ENCODE peak calls at places on chromosome 13, in seven cellular contexts. P is IMR-90, Z is keratinocyte, H is neuronal stem cell, U is MM.1S, A is fibroblast of lung, V is GM23338. M is an unnamed sample.

GRCh38 chr13:49810825-49811526 is 18.5 kb upstream of the KPNA3 start:
- DNase-seq in P (peak; percentile 83), Z (no peak), V (no peak), H (no peak), A (peak; percentile 55), U (no peak), M (peak; percentile 74)

GRCh38 chr13:91115776-91116175 is 231.7 kb upstream of the MIR17HG start:
- DNase-seq in H (no peak), A (no peak), V (no peak), Z (no peak), U (no peak), P (no peak), M (no peak)

GRCh38 chr13:104937881-104938280 is 1597.6 kb downstream of the EFNB2 start:
- DNase-seq in P (no peak), U (no peak), Z (no peak), A (no peak), V (no peak), H (no peak), M (no peak)

GRCh38 chr13:111860161-111860560 is 206.8 kb upstream of the SOX1 start:
- DNase-seq in A (no peak), Z (no peak), V (no peak), P (no peak), H (no peak), U (no peak), M (no peak)

GRCh38 chr13:67416047-67416925 is 186.2 kb upstream of the PCDH9 start:
- DNase-seq in U (no peak), Z (no peak), P (peak; percentile 29), A (peak; percentile 38), V (peak; percentile 82), H (peak; percentile 6), M (peak; percentile 24)

GRCh38 chr13:26923824-26924605 is 163.4 kb upstream of the GPR12 start:
- DNase-seq in A (peak; percentile 83), H (no peak), P (peak; percentile 34), Z (no peak), U (no peak), V (no peak), M (peak; percentile 38)

GRCh38 chr13:107099661-107100060 is 531.7 kb upstream of the ARGLU1 start:
- DNase-seq in Z (no peak), A (peak; percentile 53), H (no peak), V (no peak), P (peak; percentile 93), U (no peak), M (peak; percentile 82)

GRCh38 chr13:110431425-110431824 is 124.3 kb downstream of the COL4A2 start:
- DNase-seq in V (no peak), A (no peak), Z (no peak), U (no peak), P (no peak), H (no peak), M (no peak)

GRCh38 chr13:19670147-19670546 is 36.7 kb downstream of the MPHOSPH8 start:
- DNase-seq in H (no peak), U (no peak), P (no peak), V (no peak), A (no peak), Z (no peak), M (no peak)

GRCh38 chr13:111658150-111659100 is 338.0 kb downstream of the TEX29 start:
- DNase-seq in U (no peak), A (no peak), H (peak; percentile 76), V (peak; percentile 73), P (no peak), Z (no peak), M (no peak)

GRCh38 chr13:34462843-34463242 is 479.2 kb upstream of the NBEA start:
- DNase-seq in Z (peak; percentile 53), V (no peak), H (no peak), A (peak; percentile 71), P (peak; percentile 22), U (no peak), M (peak; percentile 82)

GRCh38 chr13:103531278-103531677 is 465.1 kb upstream of the SLC10A2 start:
- DNase-seq in V (no peak), U (no peak), P (no peak), H (no peak), Z (no peak), A (no peak), M (no peak)

GRCh38 chr13:90445179-90445578 is 902.3 kb upstream of the MIR17HG start:
- DNase-seq in P (peak; percentile 90), Z (peak; percentile 74), H (peak; percentile 15), V (peak; percentile 60), U (no peak), A (peak; percentile 85), M (peak; percentile 93)

GRCh38 chr13:75139291-75139690 is 342.7 kb downstream of the TBC1D4 start:
- DNase-seq in P (peak; percentile 26), H (no peak), V (no peak), A (peak; percentile 59), U (no peak), Z (no peak), M (peak; percentile 20)

GRCh38 chr13:97030705-97031452 is 36.6 kb upstream of the OXGR1 start:
- DNase-seq in V (peak; percentile 58), H (peak; percentile 8), P (peak; percentile 61), U (peak; percentile 35), A (peak; percentile 76), Z (no peak), M (peak; percentile 72)

GRCh38 chr13:68319384-68319783 is 1089.2 kb upstream of the PCDH9 start:
- DNase-seq in A (no peak), U (no peak), H (no peak), P (no peak), Z (no peak), V (no peak), M (no peak)

GRCh38 chr13:109729031-109729870 is 57.1 kb downstream of the IRS2 start:
- DNase-seq in V (no peak), Z (no peak), H (peak; percentile 53), A (no peak), P (no peak), U (no peak), M (peak; percentile 14)

DNA sequence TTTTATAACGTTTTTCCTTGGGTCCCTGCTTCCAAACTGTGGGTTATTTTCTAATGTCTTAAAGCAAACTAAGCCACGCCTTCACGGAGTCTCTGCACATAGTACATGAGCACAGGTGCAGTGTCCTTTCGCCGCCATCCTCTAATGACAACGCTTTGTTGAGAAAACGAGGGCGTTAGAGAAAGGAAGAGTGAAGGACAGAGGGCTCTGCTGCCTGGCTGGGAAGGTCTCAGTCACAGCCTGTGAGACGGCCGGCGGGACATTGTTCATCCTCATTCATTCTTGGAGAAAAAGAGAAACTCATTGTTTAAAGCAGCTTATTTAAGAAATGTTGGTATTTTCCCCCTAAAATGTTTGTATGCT is 9.5 kb downstream of the IL17D start:
- DNase-seq in U (peak; percentile 36), P (no peak), Z (no peak), A (no peak), V (peak; percentile 69), H (no peak), M (peak; percentile 52)
- H3K4me3 ChIP-seq in U (peak overlapping the region; percentile 43), P (no peak overlapping the region), Z (no peak overlapping the region), A (peak overlapping the region; percentile 35), V (peak overlapping the region; percentile 43), H (no peak overlapping the region), M (peak overlapping the region; percentile 69)

DNA sequence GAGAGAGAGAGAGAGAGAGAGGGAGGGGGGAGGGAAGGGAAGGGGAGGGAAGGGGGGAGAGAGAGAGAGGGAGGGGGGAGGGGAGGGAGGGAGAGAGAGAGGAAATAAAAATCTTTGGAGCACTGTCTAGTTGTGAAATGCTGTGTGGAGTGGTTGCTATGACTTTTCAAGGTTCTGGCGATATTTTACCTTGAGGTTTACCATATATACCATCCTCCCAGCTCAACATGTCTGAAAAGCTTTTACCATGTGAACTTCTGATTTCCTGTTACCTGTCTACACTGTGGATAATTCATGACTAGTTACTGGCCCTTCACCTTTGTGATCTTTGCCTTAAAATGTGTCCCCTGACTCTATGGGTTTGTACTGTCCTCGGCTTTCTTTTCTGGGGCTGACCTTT is 38.2 kb downstream of the SERP2 start:
- DNase-seq in A (no peak), V (no peak), P (no peak), U (no peak), Z (no peak), H (no peak), M (no peak)
- H3K4me2 ChIP-seq in A (no peak overlapping the region), V (no peak overlapping the region), P (no peak overlapping the region), U (no peak overlapping the region), Z (no peak overlapping the region), H (no peak overlapping the region), M (no peak overlapping the region)

GRCh38 chr13:39417643-39418042 is 185.3 kb downstream of the LHFPL6 start:
- DNase-seq in U (no peak), V (peak; percentile 52), A (peak; percentile 66), H (peak; percentile 49), P (peak; percentile 72), Z (no peak), M (peak; percentile 63)
- H3K4me3 ChIP-seq in U (no peak overlapping the region), V (peak overlapping the region; percentile 39), A (peak overlapping the region; percentile 5), H (no peak overlapping the region), P (peak overlapping the region; percentile 10), Z (no peak overlapping the region), M (peak overlapping the region; percentile 47)

DNA sequence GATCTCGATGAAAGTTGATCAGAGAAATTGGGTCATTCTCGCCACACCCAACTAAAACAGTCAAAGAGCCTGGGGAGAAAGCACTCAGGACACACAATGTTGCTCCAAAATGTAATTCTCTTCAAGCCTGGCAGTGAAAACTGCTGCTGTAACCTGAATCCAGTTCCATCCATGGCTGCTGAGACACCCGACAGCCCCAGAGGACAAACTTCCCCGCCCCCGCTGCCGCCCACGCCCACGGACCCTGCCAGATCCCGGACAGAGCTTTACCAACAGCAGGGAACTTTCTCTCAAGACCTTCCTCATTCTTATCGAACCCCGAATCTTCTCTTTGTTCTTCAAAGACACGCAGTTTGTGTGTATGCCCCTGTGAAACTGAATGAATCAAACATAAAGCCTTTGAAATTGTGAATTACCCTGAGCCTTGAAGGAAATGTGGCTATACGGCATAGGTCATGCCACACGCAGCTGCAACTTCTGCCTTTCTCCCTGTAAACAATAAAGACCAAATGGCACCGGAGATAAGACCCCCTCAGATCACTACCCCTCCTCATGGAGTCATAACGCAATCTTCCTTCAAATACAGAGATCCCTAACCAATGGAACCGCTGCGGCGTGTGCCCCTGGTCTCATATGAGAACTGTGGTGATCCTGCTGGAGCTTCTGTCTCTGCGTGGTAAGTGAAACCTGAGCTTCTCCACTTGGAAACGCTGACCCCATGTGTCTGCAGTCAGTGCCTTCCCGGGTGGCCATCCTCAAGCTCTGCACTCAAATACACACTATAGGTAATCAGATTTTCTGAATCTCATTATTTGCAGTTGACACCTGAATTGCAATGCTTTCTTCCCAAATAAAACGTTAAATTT is 4.8 kb upstream of the LAMP1 start:
- DNase-seq in A (peak; percentile 43), H (no peak), U (no peak), P (peak; percentile 51), Z (no peak), V (peak; percentile 49), M (peak; percentile 63)
- H3K4me2 ChIP-seq in A (peak overlapping the region; percentile 36), H (peak overlapping the region; percentile 34), U (peak overlapping the region; percentile 56), P (peak overlapping the region; percentile 94), Z (peak overlapping the region; percentile 43), V (peak overlapping the region; percentile 62), M (peak overlapping the region; percentile 94)

GRCh38 chr13:23500858-23501257 is 67.4 kb upstream of the SACS start:
- DNase-seq in V (no peak), U (no peak), A (peak; percentile 89), H (no peak), P (peak; percentile 96), Z (no peak), M (peak; percentile 92)
- H3K4me3 ChIP-seq in V (no peak overlapping the region), U (no peak overlapping the region), A (no peak overlapping the region), H (no peak overlapping the region), P (no peak overlapping the region), Z (no peak overlapping the region), M (peak overlapping the region; percentile 54)

GRCh38 chr13:29503041-29503837 is 92.2 kb downstream of the SLC7A1 start:
- DNase-seq in A (peak; percentile 30), H (no peak), V (peak; percentile 71), P (peak; percentile 27), U (no peak), Z (no peak), M (no peak)
- H3K4me2 ChIP-seq in A (no peak overlapping the region), H (no peak overlapping the region), V (peak overlapping the region; percentile 28), P (peak overlapping the region; percentile 69), U (no peak overlapping the region), Z (peak overlapping the region; percentile 70), M (no peak overlapping the region)